ENCODE peak calls at places on chromosomes 2 and 18, in six cellular contexts. One of them, this sample, is unnamed.
A peak's percentile ranks its signal among the peaks of the same experiment; 100 is the strongest.

GRCh38 chr2:191247381-191248057 is 2.3 kb downstream of the MYO1B start:
- DNase-seq in heart left ventricle: no peak
- DNase-seq in left ventricle myocardium inferior: no peak
- DNase-seq in colonic mucosa: peak; percentile 76
- DNase-seq in psoas muscle: no peak
- DNase-seq in cardiac muscle cell: peak; percentile 90
- DNase-seq in this sample: no peak

GRCh38 chr2:205047273-205047839 is 502.1 kb downstream of the PARD3B start:
- DNase-seq in heart left ventricle: no peak
- DNase-seq in colonic mucosa: no peak
- DNase-seq in psoas muscle: no peak
- DNase-seq in cardiac muscle cell: no peak
- DNase-seq in left ventricle myocardium inferior: no peak
- DNase-seq in this sample: no peak

GRCh38 chr18:13369756-13370510 is 151.4 kb downstream of the LDLRAD4 start:
- DNase-seq in psoas muscle: no peak
- DNase-seq in heart left ventricle: no peak
- DNase-seq in colonic mucosa: peak; percentile 87
- DNase-seq in left ventricle myocardium inferior: no peak
- DNase-seq in cardiac muscle cell: no peak
- DNase-seq in this sample: no peak

GRCh38 chr18:3500016-3500415 is 50.0 kb downstream of the TGIF1 start:
- DNase-seq in colonic mucosa: no peak
- DNase-seq in left ventricle myocardium inferior: no peak
- DNase-seq in cardiac muscle cell: no peak
- DNase-seq in psoas muscle: no peak
- DNase-seq in heart left ventricle: no peak
- DNase-seq in this sample: no peak

GRCh38 chr2:38528008-38528442 is 74.7 kb downstream of the HNRNPLL start:
- DNase-seq in left ventricle myocardium inferior: peak; percentile 40
- DNase-seq in cardiac muscle cell: peak; percentile 64
- DNase-seq in heart left ventricle: no peak
- DNase-seq in colonic mucosa: no peak
- DNase-seq in psoas muscle: peak; percentile 38
- DNase-seq in this sample: no peak

GRCh38 chr2:236631361-236632291 is 62.0 kb downstream of the ACKR3 start:
- DNase-seq in cardiac muscle cell: peak; percentile 52
- DNase-seq in colonic mucosa: no peak
- DNase-seq in heart left ventricle: peak; percentile 64
- DNase-seq in psoas muscle: no peak
- DNase-seq in left ventricle myocardium inferior: no peak
- DNase-seq in this sample: no peak

GRCh38 chr2:105409717-105410116 is 10.9 kb upstream of the FHL2 start:
- DNase-seq in cardiac muscle cell: peak; percentile 96
- DNase-seq in left ventricle myocardium inferior: peak; percentile 73
- DNase-seq in colonic mucosa: no peak
- DNase-seq in heart left ventricle: peak; percentile 87
- DNase-seq in psoas muscle: peak; percentile 81
- DNase-seq in this sample: no peak

GRCh38 chr2:236157815-236158498 is 10.2 kb downstream of the GBX2 start:
- DNase-seq in cardiac muscle cell: no peak
- DNase-seq in left ventricle myocardium inferior: no peak
- DNase-seq in colonic mucosa: no peak
- DNase-seq in heart left ventricle: no peak
- DNase-seq in psoas muscle: no peak
- DNase-seq in this sample: no peak

GRCh38 chr18:49006641-49007136 is 55.9 kb upstream of the SMAD7 start:
- DNase-seq in heart left ventricle: peak; percentile 8
- DNase-seq in psoas muscle: no peak
- DNase-seq in cardiac muscle cell: peak; percentile 30
- DNase-seq in left ventricle myocardium inferior: no peak
- DNase-seq in colonic mucosa: no peak
- DNase-seq in this sample: no peak

GRCh38 chr18:463442-464310 is 36.8 kb downstream of the COLEC12 start:
- DNase-seq in colonic mucosa: no peak
- DNase-seq in left ventricle myocardium inferior: no peak
- DNase-seq in psoas muscle: no peak
- DNase-seq in heart left ventricle: peak; percentile 45
- DNase-seq in cardiac muscle cell: peak; percentile 40
- DNase-seq in this sample: peak; percentile 69

GRCh38 chr18:5980721-5981120 is 85.4 kb upstream of the TMEM200C start:
- DNase-seq in psoas muscle: no peak
- DNase-seq in left ventricle myocardium inferior: no peak
- DNase-seq in colonic mucosa: no peak
- DNase-seq in cardiac muscle cell: no peak
- DNase-seq in heart left ventricle: no peak
- DNase-seq in this sample: no peak

GRCh38 chr2:205556841-205557539 is 125.3 kb upstream of the NRP2 start:
- DNase-seq in cardiac muscle cell: no peak
- DNase-seq in psoas muscle: no peak
- DNase-seq in left ventricle myocardium inferior: no peak
- DNase-seq in colonic mucosa: no peak
- DNase-seq in heart left ventricle: peak; percentile 30
- DNase-seq in this sample: no peak

GRCh38 chr18:58887613-58887963 is 22.9 kb downstream of the ZNF532 start:
- DNase-seq in colonic mucosa: peak; percentile 50
- DNase-seq in cardiac muscle cell: peak; percentile 78
- DNase-seq in left ventricle myocardium inferior: peak; percentile 71
- DNase-seq in heart left ventricle: peak; percentile 84
- DNase-seq in psoas muscle: peak; percentile 63
- DNase-seq in this sample: peak; percentile 81

GRCh38 chr18:56637897-56638231 is 528 bp downstream of the TXNL1 start:
- DNase-seq in colonic mucosa: no peak
- DNase-seq in left ventricle myocardium inferior: no peak
- DNase-seq in cardiac muscle cell: peak; percentile 4
- DNase-seq in heart left ventricle: no peak
- DNase-seq in psoas muscle: no peak
- DNase-seq in this sample: no peak

GRCh38 chr2:239306274-239307220 is 94.3 kb downstream of the HDAC4 start:
- DNase-seq in heart left ventricle: no peak
- DNase-seq in psoas muscle: peak; percentile 27
- DNase-seq in colonic mucosa: no peak
- DNase-seq in left ventricle myocardium inferior: no peak
- DNase-seq in cardiac muscle cell: no peak
- DNase-seq in this sample: no peak

GRCh38 chr2:1817256-1818127 is 73.2 kb upstream of the PXDN start:
- DNase-seq in left ventricle myocardium inferior: peak; percentile 87
- DNase-seq in psoas muscle: peak; percentile 90
- DNase-seq in colonic mucosa: peak; percentile 65
- DNase-seq in cardiac muscle cell: peak; percentile 92
- DNase-seq in heart left ventricle: peak; percentile 93
- DNase-seq in this sample: peak; percentile 81

GRCh38 chr18:6677086-6677485 is 52.4 kb upstream of the ARHGAP28 start:
- DNase-seq in heart left ventricle: no peak
- DNase-seq in left ventricle myocardium inferior: no peak
- DNase-seq in colonic mucosa: no peak
- DNase-seq in cardiac muscle cell: peak; percentile 9
- DNase-seq in psoas muscle: no peak
- DNase-seq in this sample: no peak

GRCh38 chr2:147331790-147332419 is 512.9 kb upstream of the ACVR2A start:
- DNase-seq in cardiac muscle cell: peak; percentile 65
- DNase-seq in left ventricle myocardium inferior: no peak
- DNase-seq in colonic mucosa: peak; percentile 42
- DNase-seq in heart left ventricle: no peak
- DNase-seq in psoas muscle: no peak
- DNase-seq in this sample: no peak

GRCh38 chr18:48640566-48641270 is 101.9 kb downstream of the CTIF start:
- DNase-seq in cardiac muscle cell: no peak
- DNase-seq in colonic mucosa: no peak
- DNase-seq in left ventricle myocardium inferior: no peak
- DNase-seq in heart left ventricle: no peak
- DNase-seq in psoas muscle: no peak
- DNase-seq in this sample: no peak

GRCh38 chr2:237413293-237414055 is 490 bp downstream of the COL6A3 start:
- DNase-seq in cardiac muscle cell: no peak
- DNase-seq in left ventricle myocardium inferior: no peak
- DNase-seq in colonic mucosa: no peak
- DNase-seq in psoas muscle: no peak
- DNase-seq in heart left ventricle: no peak
- DNase-seq in this sample: no peak

GRCh38 chr18:44887227-44887631 is 206.5 kb downstream of the SETBP1 start:
- DNase-seq in heart left ventricle: no peak
- DNase-seq in left ventricle myocardium inferior: no peak
- DNase-seq in colonic mucosa: peak; percentile 41
- DNase-seq in psoas muscle: no peak
- DNase-seq in cardiac muscle cell: peak; percentile 67
- DNase-seq in this sample: no peak

GRCh38 chr2:143110759-143111428 is 18.3 kb upstream of the ARHGAP15 start:
- DNase-seq in cardiac muscle cell: peak; percentile 78
- DNase-seq in psoas muscle: peak; percentile 23
- DNase-seq in left ventricle myocardium inferior: peak; percentile 20
- DNase-seq in colonic mucosa: peak; percentile 57
- DNase-seq in heart left ventricle: peak; percentile 54
- DNase-seq in this sample: peak; percentile 47

GRCh38 chr2:38268691-38269309 is 108.3 kb downstream of the ATL2 start:
- DNase-seq in psoas muscle: no peak
- DNase-seq in left ventricle myocardium inferior: no peak
- DNase-seq in cardiac muscle cell: no peak
- DNase-seq in heart left ventricle: no peak
- DNase-seq in colonic mucosa: no peak
- DNase-seq in this sample: no peak

GRCh38 chr18:63131106-63131943 is 188.2 kb downstream of the BCL2 start:
- DNase-seq in colonic mucosa: peak; percentile 81
- DNase-seq in heart left ventricle: no peak
- DNase-seq in cardiac muscle cell: peak; percentile 75
- DNase-seq in left ventricle myocardium inferior: no peak
- DNase-seq in psoas muscle: no peak
- DNase-seq in this sample: no peak

GRCh38 chr2:160932960-160933359 is 227.3 kb upstream of the TANK start:
- DNase-seq in heart left ventricle: no peak
- DNase-seq in psoas muscle: no peak
- DNase-seq in left ventricle myocardium inferior: no peak
- DNase-seq in cardiac muscle cell: peak; percentile 65
- DNase-seq in colonic mucosa: no peak
- DNase-seq in this sample: no peak

GRCh38 chr2:25220198-25220712 is 51.9 kb upstream of the POMC start:
- DNase-seq in psoas muscle: no peak
- DNase-seq in colonic mucosa: no peak
- DNase-seq in heart left ventricle: no peak
- DNase-seq in cardiac muscle cell: no peak
- DNase-seq in left ventricle myocardium inferior: no peak
- DNase-seq in this sample: no peak

GRCh38 chr2:190417045-190417842 is 9.1 kb downstream of the MFSD6 start:
- DNase-seq in cardiac muscle cell: no peak
- DNase-seq in heart left ventricle: no peak
- DNase-seq in colonic mucosa: no peak
- DNase-seq in left ventricle myocardium inferior: no peak
- DNase-seq in psoas muscle: no peak
- DNase-seq in this sample: no peak

GRCh38 chr18:12449040-12449814 is 41.5 kb downstream of the PRELID3A start:
- DNase-seq in left ventricle myocardium inferior: no peak
- DNase-seq in colonic mucosa: no peak
- DNase-seq in cardiac muscle cell: no peak
- DNase-seq in psoas muscle: no peak
- DNase-seq in heart left ventricle: no peak
- DNase-seq in this sample: no peak

DNA sequence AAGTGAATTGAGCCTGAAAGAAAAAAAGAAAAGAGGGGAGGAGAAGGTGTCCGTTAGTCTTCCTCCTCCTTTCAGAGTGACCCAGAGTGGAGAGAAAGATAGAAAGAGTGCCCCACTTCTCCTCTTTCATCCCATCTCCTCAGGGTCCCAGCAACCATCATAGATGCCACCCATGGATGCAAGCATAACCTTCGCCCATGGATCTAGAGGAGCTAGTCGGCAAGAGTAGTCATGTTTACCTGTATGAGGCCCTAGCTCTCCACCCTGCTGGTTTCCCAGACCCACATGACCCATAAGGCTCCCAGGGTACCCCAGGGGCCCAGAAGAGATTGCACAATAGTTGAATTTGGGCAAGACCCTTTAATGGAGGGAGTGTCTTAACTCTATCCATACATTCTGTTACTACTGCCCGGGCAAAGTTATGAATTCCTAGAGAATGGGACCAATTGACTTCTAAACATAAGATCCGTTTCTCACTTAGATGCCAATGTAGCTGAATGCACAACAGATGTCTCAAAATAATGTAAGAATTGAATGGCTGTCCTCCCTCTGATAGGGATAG is 56.1 kb upstream of the CDCA7 start:
- DNase-seq in heart left ventricle: no peak
- DNase-seq in cardiac muscle cell: peak; percentile 10
- DNase-seq in colonic mucosa: peak; percentile 13
- DNase-seq in left ventricle myocardium inferior: no peak
- DNase-seq in psoas muscle: no peak
- DNase-seq in this sample: no peak
- H3K9me3 ChIP-seq in heart left ventricle: peaks cover 17% of the 10 kb centered on the region
- H3K9me3 ChIP-seq in cardiac muscle cell: no peaks in the 10 kb centered on the region
- H3K9me3 ChIP-seq in colonic mucosa: peaks cover 4% of the 10 kb centered on the region
- H3K9me3 ChIP-seq in left ventricle myocardium inferior: peaks cover 52% of the 10 kb centered on the region
- H3K9me3 ChIP-seq in psoas muscle: peaks cover 3% of the 10 kb centered on the region
- H3K9me3 ChIP-seq in this sample: peaks cover 28% of the 10 kb centered on the region

DNA sequence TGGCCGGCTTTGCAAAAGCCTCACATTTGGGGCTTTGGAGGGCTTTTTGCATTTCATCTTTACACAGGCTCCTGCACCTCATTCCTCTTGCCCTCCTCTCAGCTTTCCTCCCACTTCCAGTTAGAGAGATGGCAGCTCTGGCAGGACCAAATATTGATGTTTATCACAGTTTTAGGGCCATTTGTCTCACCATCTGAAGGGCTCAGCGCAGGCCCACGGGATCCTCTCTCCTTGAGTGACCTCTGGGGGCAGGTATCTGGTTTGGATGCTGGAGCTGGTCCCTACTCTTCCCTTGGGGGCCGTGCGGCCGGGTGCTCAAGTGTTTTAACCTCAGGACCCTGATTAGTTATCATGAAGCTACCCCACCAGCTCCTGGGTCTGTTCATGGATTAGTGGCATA is 19.9 kb downstream of the ATOH8 start:
- DNase-seq in colonic mucosa: no peak
- DNase-seq in left ventricle myocardium inferior: no peak
- DNase-seq in psoas muscle: no peak
- DNase-seq in cardiac muscle cell: no peak
- DNase-seq in heart left ventricle: peak; percentile 19
- DNase-seq in this sample: no peak
- H3K4me1 ChIP-seq in colonic mucosa: peaks cover 10% of the 10 kb centered on the region
- H3K4me1 ChIP-seq in left ventricle myocardium inferior: peaks cover 97% of the 10 kb centered on the region
- H3K4me1 ChIP-seq in psoas muscle: peaks cover 95% of the 10 kb centered on the region
- H3K4me1 ChIP-seq in cardiac muscle cell: peaks cover 54% of the 10 kb centered on the region
- H3K4me1 ChIP-seq in heart left ventricle: peaks cover 95% of the 10 kb centered on the region
- H3K4me1 ChIP-seq in this sample: peaks cover 97% of the 10 kb centered on the region

DNA sequence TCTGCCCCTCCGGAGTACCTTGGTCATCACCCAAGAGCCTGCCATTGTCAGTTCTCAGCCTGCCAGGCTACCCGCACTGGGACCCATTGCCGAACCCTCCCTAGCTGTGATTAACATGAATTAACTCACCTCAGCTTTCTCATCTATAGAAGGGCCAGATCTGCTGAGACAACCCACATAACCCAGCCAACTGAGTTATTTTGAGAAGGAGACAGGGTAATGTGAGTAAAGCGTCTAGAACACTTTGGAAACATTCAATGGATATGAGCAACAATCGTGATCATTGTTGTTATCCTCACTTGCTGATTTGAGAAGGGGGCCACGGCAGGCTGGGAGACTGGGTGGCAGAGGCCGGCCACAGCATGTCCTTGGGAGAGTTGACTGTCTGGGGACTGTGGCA is 196.8 kb downstream of the GLI2 start:
- DNase-seq in cardiac muscle cell: no peak
- DNase-seq in colonic mucosa: no peak
- DNase-seq in psoas muscle: no peak
- DNase-seq in heart left ventricle: no peak
- DNase-seq in left ventricle myocardium inferior: no peak
- DNase-seq in this sample: no peak
- H3K27ac ChIP-seq in cardiac muscle cell: peak overlapping the region; percentile 14
- H3K27ac ChIP-seq in colonic mucosa: no peak overlapping the region
- H3K27ac ChIP-seq in psoas muscle: no peak overlapping the region
- H3K27ac ChIP-seq in heart left ventricle: no peak overlapping the region
- H3K27ac ChIP-seq in left ventricle myocardium inferior: no peak overlapping the region
- H3K27ac ChIP-seq in this sample: no peak overlapping the region

GRCh38 chr2:4445821-4446220 is 742.4 kb downstream of the DCDC2C start:
- DNase-seq in left ventricle myocardium inferior: no peak
- DNase-seq in colonic mucosa: no peak
- DNase-seq in cardiac muscle cell: no peak
- DNase-seq in heart left ventricle: no peak
- DNase-seq in psoas muscle: no peak
- DNase-seq in this sample: no peak
- H3K9me3 ChIP-seq in left ventricle myocardium inferior: no peaks in the 10 kb centered on the region
- H3K9me3 ChIP-seq in colonic mucosa: no peaks in the 10 kb centered on the region
- H3K9me3 ChIP-seq in cardiac muscle cell: no peaks in the 10 kb centered on the region
- H3K9me3 ChIP-seq in heart left ventricle: no peaks in the 10 kb centered on the region
- H3K9me3 ChIP-seq in psoas muscle: no peaks in the 10 kb centered on the region
- H3K9me3 ChIP-seq in this sample: no peaks in the 10 kb centered on the region

This sample was measured in lower lobe of right lung.